ENCODE peak calls at places on chromosomes 4 and X, in four cellular contexts. One of them, this sample, is unnamed.
A peak's percentile ranks its signal among the peaks of the same experiment; 100 is the strongest.

GRCh38 chr4:77433102-77433733 is 172.4 kb upstream of the CXCL13 start:
- DNase-seq in HepG2: peak; percentile 53
- DNase-seq in IMR-90: peak; percentile 2
- DNase-seq in A549: peak; percentile 50
- DNase-seq in this sample: peak; percentile 18

GRCh38 chr4:118772149-118773081 is 63.5 kb downstream of the SEC24D start:
- DNase-seq in HepG2: peak; percentile 18
- DNase-seq in A549: peak; percentile 44
- DNase-seq in IMR-90: peak; percentile 70
- DNase-seq in this sample: peak; percentile 12

GRCh38 chr4:21898101-21898500 is 50.5 kb downstream of the KCNIP4 start:
- DNase-seq in A549: no peak
- DNase-seq in IMR-90: no peak
- DNase-seq in HepG2: no peak
- DNase-seq in this sample: no peak

GRCh38 chr4:24598025-24598424 is 13.7 kb upstream of the DHX15 start:
- DNase-seq in HepG2: peak; percentile 60
- DNase-seq in A549: peak; percentile 84
- DNase-seq in IMR-90: peak; percentile 12
- DNase-seq in this sample: no peak

GRCh38 chr4:64911846-64912245 is 502.6 kb upstream of the TECRL start:
- DNase-seq in IMR-90: no peak
- DNase-seq in HepG2: no peak
- DNase-seq in A549: no peak
- DNase-seq in this sample: no peak

GRCh38 chr4:89404530-89404929 is 96.9 kb upstream of the GPRIN3 start:
- DNase-seq in HepG2: no peak
- DNase-seq in A549: no peak
- DNase-seq in IMR-90: no peak
- DNase-seq in this sample: no peak

GRCh38 chrX:69323786-69324720 is 158.8 kb upstream of the PJA1 start:
- DNase-seq in A549: no peak
- DNase-seq in HepG2: no peak
- DNase-seq in IMR-90: no peak
- DNase-seq in this sample: no peak

GRCh38 chr4:24730256-24731001 is 64.9 kb upstream of the SOD3 start:
- DNase-seq in IMR-90: peak; percentile 54
- DNase-seq in A549: no peak
- DNase-seq in HepG2: no peak
- DNase-seq in this sample: no peak

GRCh38 chr4:26701786-26702227 is 117.9 kb downstream of the TBC1D19 start:
- DNase-seq in A549: no peak
- DNase-seq in IMR-90: peak; percentile 70
- DNase-seq in HepG2: no peak
- DNase-seq in this sample: peak; percentile 29

GRCh38 chr4:140098481-140099132 is 55.4 kb downstream of the MAML3 start:
- DNase-seq in A549: peak; percentile 47
- DNase-seq in HepG2: no peak
- DNase-seq in IMR-90: peak; percentile 87
- DNase-seq in this sample: no peak

GRCh38 chr4:25075851-25076250 is 45.1 kb upstream of the LGI2 start:
- DNase-seq in A549: no peak
- DNase-seq in HepG2: no peak
- DNase-seq in IMR-90: no peak
- DNase-seq in this sample: no peak

DNA sequence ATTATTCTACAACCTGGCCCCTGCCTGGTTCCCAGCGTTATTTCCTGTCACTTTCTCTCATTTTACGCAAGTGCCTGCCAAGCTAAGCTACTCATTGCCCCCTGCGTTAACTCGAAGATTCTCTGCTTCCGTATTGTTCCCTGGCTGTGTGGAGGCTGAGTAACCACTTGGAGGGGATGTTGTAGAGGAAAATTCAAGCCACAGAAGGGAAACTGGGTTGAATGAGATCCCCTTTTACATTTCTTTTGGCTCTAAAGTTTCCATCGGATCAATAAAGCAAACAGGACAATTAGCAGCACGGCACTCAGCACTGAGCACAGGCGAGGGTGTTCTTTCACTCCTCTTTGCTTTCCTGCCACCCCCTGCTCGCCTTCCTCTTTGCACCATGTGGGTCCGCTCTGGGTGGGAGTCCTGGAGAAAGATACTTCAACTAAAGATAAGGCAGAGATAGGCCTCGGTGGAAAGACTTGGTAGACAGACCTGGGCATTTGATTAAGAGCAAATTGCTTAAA is 4.2 kb upstream of the TMSB4X start:
- DNase-seq in IMR-90: peak; percentile 75
- DNase-seq in A549: no peak
- DNase-seq in HepG2: peak; percentile 27
- DNase-seq in this sample: no peak
- TF ChIP-seq MAZ in IMR-90: no peak
- TF ChIP-seq MAZ in A549: no peak
- TF ChIP-seq MAZ in HepG2: no peak
- TF ChIP-seq MAZ in this sample: no peak

GRCh38 chrX:135213200-135213844 is 38.5 kb upstream of the ETDA start:
- DNase-seq in IMR-90: no peak
- DNase-seq in A549: no peak
- DNase-seq in HepG2: no peak
- DNase-seq in this sample: no peak
- TF ChIP-seq MAZ in IMR-90: no peak
- TF ChIP-seq MAZ in A549: no peak
- TF ChIP-seq MAZ in HepG2: no peak
- TF ChIP-seq MAZ in this sample: no peak

GRCh38 chrX:102514536-102514935 is 2.0 kb downstream of the TMSB15A start:
- DNase-seq in A549: no peak
- DNase-seq in IMR-90: no peak
- DNase-seq in HepG2: no peak
- DNase-seq in this sample: no peak

GRCh38 chrX:102516314-102516936 is at the start of gene TMSB15A:
- DNase-seq in IMR-90: peak; percentile 28
- DNase-seq in HepG2: no peak
- DNase-seq in A549: peak; percentile 33
- DNase-seq in this sample: peak; percentile 64

DNA sequence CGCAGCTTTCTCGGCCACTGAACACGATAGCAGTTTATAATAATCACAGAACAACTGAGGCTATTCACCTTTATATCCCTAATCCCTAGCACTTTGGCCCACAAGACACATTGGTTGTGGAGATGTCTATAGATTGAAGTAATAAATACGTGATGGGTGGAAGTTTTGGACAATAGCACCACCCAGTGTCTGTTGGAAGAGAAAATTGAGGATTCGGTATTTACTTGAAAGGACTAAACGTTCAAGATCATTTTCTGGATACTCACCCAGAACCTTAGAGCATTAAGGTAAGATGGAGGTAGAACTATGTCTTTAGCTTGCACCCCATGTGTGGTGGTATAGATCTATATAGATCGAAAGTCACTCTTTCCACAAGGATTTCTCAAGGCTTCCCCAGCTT is 792 bp upstream of the TMSB15A start:
- DNase-seq in HepG2: no peak
- DNase-seq in IMR-90: peak; percentile 17
- DNase-seq in A549: peak; percentile 27
- DNase-seq in this sample: no peak
- TF ChIP-seq MAZ in HepG2: no peak
- TF ChIP-seq MAZ in IMR-90: no peak
- TF ChIP-seq MAZ in A549: no peak
- TF ChIP-seq MAZ in this sample: no peak

GRCh38 chr4:3315566-3315965 is 22.7 kb downstream of the RGS12 start:
- DNase-seq in HepG2: no peak
- DNase-seq in IMR-90: no peak
- DNase-seq in A549: no peak
- DNase-seq in this sample: no peak

GRCh38 chr4:3313556-3314228 is 20.9 kb downstream of the RGS12 start:
- DNase-seq in IMR-90: no peak
- DNase-seq in A549: no peak
- DNase-seq in HepG2: no peak
- DNase-seq in this sample: no peak

GRCh38 chr4:3313139-3313538 is 20.3 kb downstream of the RGS12 start:
- DNase-seq in IMR-90: no peak
- DNase-seq in A549: no peak
- DNase-seq in HepG2: no peak
- DNase-seq in this sample: no peak

GRCh38 chr4:3316146-3316545 is 23.3 kb downstream of the RGS12 start:
- DNase-seq in A549: no peak
- DNase-seq in IMR-90: no peak
- DNase-seq in HepG2: no peak
- DNase-seq in this sample: no peak

DNA sequence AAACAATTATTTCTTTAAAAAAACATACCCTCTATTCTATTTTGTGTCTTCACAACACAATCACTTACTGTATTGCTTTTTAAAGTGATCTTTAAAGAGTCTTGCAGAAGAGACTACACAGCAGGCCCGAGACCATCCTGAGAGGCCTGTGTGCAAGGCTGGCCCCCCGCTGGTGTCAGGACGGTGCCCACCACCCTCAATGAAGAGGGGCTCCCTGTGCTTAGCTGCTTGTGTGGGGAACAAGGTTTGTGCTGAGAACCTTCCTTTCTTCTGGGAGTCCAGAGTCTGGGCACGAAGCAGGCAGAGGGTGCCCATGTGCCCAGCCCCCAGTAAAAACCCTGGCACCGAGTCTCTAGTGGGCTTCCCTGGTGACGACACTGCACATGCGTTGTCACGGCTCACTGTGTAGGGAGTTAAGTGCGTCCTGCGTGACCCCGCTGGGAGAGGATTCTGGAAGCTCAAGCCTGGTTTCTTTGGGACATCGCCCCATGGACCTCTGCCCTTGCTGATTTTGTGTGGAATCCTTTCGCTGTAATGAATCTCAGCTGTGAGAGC is 22.0 kb downstream of the RGS12 start:
- DNase-seq in HepG2: no peak
- DNase-seq in A549: no peak
- DNase-seq in IMR-90: no peak
- DNase-seq in this sample: no peak
- TF ChIP-seq MAZ in HepG2: no peak
- TF ChIP-seq MAZ in A549: no peak
- TF ChIP-seq MAZ in IMR-90: no peak
- TF ChIP-seq MAZ in this sample: no peak

DNA sequence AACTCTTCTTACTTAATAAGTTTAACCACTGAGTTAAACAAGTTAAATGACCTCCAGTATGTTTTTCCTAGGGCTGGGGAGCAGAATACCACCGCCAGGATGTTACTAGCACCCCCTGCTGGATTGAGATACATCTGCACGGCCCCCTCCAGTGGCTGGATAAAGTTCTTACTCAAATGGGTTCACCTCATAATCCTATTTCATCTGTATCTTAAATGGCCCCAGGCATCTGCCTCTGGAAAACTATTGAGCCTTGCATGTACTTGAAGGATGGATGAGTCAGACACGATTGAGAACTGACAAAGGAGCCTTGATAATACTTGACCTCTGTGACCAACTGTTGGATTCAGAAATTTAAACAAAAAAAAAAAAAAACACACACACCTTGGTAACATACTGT is 61.5 kb upstream of the MMAA start:
- DNase-seq in IMR-90: peak; percentile 72
- DNase-seq in A549: peak; percentile 45
- DNase-seq in HepG2: peak; percentile 58
- DNase-seq in this sample: peak; percentile 52
- TF ChIP-seq MAZ in IMR-90: no peak
- TF ChIP-seq MAZ in A549: no peak
- TF ChIP-seq MAZ in HepG2: no peak
- TF ChIP-seq MAZ in this sample: peak; percentile 32

GRCh38 chrX:45421806-45422205 is 221.1 kb upstream of the DIPK2B start:
- DNase-seq in HepG2: no peak
- DNase-seq in A549: no peak
- DNase-seq in IMR-90: no peak
- DNase-seq in this sample: no peak

GRCh38 chrX:45424341-45424740 is 223.7 kb upstream of the DIPK2B start:
- DNase-seq in A549: no peak
- DNase-seq in IMR-90: no peak
- DNase-seq in HepG2: no peak
- DNase-seq in this sample: no peak

DNA sequence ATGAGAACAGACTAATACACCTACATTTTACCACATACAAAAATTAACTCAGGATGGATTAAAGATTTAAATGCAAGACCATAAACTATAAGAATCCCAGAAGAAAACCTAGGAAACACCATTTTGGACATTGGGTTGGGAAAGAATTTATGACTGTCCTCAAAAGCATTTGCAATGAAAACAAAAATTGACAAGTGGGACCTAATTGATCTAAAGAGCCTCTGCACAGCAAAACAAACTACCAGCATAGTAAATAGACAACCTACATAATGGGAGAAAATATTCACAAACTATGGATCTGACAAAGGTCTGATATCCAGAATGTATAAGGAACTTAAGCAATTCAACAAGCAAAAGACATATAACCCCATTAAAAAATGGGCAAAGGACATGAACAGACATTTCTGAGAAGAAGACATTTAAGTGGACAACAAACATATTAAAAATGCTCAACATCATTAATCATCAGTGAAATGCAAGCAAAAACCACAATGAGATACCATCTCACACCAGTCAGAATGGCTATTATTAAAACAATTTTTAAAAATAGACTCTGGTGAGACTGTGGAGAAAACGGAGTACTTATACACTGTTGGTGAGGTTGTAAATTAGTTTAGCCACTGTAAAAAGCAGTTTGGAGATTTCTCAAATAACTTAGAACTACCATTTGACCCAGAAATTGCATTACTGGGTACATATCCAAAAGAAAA is 221.7 kb upstream of the DIPK2B start:
- DNase-seq in A549: no peak
- DNase-seq in HepG2: no peak
- DNase-seq in IMR-90: no peak
- DNase-seq in this sample: no peak
- TF ChIP-seq MAZ in A549: no peak
- TF ChIP-seq MAZ in HepG2: no peak
- TF ChIP-seq MAZ in IMR-90: no peak
- TF ChIP-seq MAZ in this sample: no peak

This sample was measured in K562.